ENCODE peak calls at places on chromosomes 11 and 22, in nine cellular contexts. One of them, this sample, is unnamed.

GRCh38 chr22:40247976-40248375 is 70.3 kb downstream of the TNRC6B start:
- DNase-seq in CD8-positive, alpha-beta T cell: peak; percentile 48
- DNase-seq in HEK293T: no peak
- DNase-seq in NCI-H460: no peak
- DNase-seq in cardiac muscle cell: no peak
- DNase-seq in GF-D8: no peak
- DNase-seq in H1: no peak
- DNase-seq in astrocyte of the spinal cord: no peak
- DNase-seq in transverse colon: peak; percentile 28
- DNase-seq in this sample: no peak

GRCh38 chr11:67387518-67387917 is 4.3 kb upstream of the RAD9A start:
- DNase-seq in CD8-positive, alpha-beta T cell: no peak
- DNase-seq in HEK293T: no peak
- DNase-seq in NCI-H460: no peak
- DNase-seq in cardiac muscle cell: no peak
- DNase-seq in GF-D8: no peak
- DNase-seq in H1: no peak
- DNase-seq in astrocyte of the spinal cord: no peak
- DNase-seq in transverse colon: no peak
- DNase-seq in this sample: no peak

GRCh38 chr22:36643033-36643432 is 60.5 kb downstream of the CACNG2 start:
- DNase-seq in CD8-positive, alpha-beta T cell: no peak
- DNase-seq in HEK293T: no peak
- DNase-seq in NCI-H460: no peak
- DNase-seq in cardiac muscle cell: no peak
- DNase-seq in GF-D8: no peak
- DNase-seq in H1: no peak
- DNase-seq in astrocyte of the spinal cord: no peak
- DNase-seq in transverse colon: no peak
- DNase-seq in this sample: no peak

GRCh38 chr11:11119917-11120316 is 233.1 kb downstream of the CSNK2A3 start:
- DNase-seq in CD8-positive, alpha-beta T cell: no peak
- DNase-seq in HEK293T: no peak
- DNase-seq in NCI-H460: no peak
- DNase-seq in cardiac muscle cell: no peak
- DNase-seq in GF-D8: no peak
- DNase-seq in H1: no peak
- DNase-seq in astrocyte of the spinal cord: no peak
- DNase-seq in transverse colon: no peak
- DNase-seq in this sample: no peak

GRCh38 chr11:100445231-100445735 is 241.8 kb upstream of the ARHGAP42 start:
- DNase-seq in CD8-positive, alpha-beta T cell: no peak
- DNase-seq in HEK293T: no peak
- DNase-seq in NCI-H460: no peak
- DNase-seq in cardiac muscle cell: peak; percentile 42
- DNase-seq in GF-D8: no peak
- DNase-seq in H1: no peak
- DNase-seq in astrocyte of the spinal cord: peak; percentile 63
- DNase-seq in transverse colon: no peak
- DNase-seq in this sample: no peak

GRCh38 chr11:86738615-86739014 is 61.7 kb upstream of the PRSS23 start:
- DNase-seq in CD8-positive, alpha-beta T cell: no peak
- DNase-seq in HEK293T: no peak
- DNase-seq in NCI-H460: no peak
- DNase-seq in cardiac muscle cell: no peak
- DNase-seq in GF-D8: no peak
- DNase-seq in H1: no peak
- DNase-seq in astrocyte of the spinal cord: no peak
- DNase-seq in transverse colon: no peak
- DNase-seq in this sample: no peak

GRCh38 chr22:47175151-47175760 is 412.8 kb downstream of the TBC1D22A start:
- DNase-seq in CD8-positive, alpha-beta T cell: no peak
- DNase-seq in HEK293T: no peak
- DNase-seq in NCI-H460: no peak
- DNase-seq in cardiac muscle cell: no peak
- DNase-seq in GF-D8: no peak
- DNase-seq in H1: no peak
- DNase-seq in astrocyte of the spinal cord: no peak
- DNase-seq in transverse colon: peak; percentile 21
- DNase-seq in this sample: no peak

GRCh38 chr11:112421854-112422253 is 161.2 kb upstream of the PLET1 start:
- DNase-seq in CD8-positive, alpha-beta T cell: no peak
- DNase-seq in HEK293T: no peak
- DNase-seq in NCI-H460: no peak
- DNase-seq in cardiac muscle cell: no peak
- DNase-seq in GF-D8: no peak
- DNase-seq in H1: peak; percentile 7
- DNase-seq in astrocyte of the spinal cord: no peak
- DNase-seq in transverse colon: no peak
- DNase-seq in this sample: no peak

GRCh38 chr11:6607190-6607635 is 3.6 kb downstream of the ILK start:
- DNase-seq in CD8-positive, alpha-beta T cell: no peak
- DNase-seq in HEK293T: no peak
- DNase-seq in NCI-H460: no peak
- DNase-seq in cardiac muscle cell: no peak
- DNase-seq in GF-D8: no peak
- DNase-seq in H1: no peak
- DNase-seq in astrocyte of the spinal cord: no peak
- DNase-seq in transverse colon: no peak
- DNase-seq in this sample: no peak

GRCh38 chr11:116980136-116980793 is 118.0 kb downstream of the SIK3 start:
- DNase-seq in CD8-positive, alpha-beta T cell: no peak
- DNase-seq in HEK293T: no peak
- DNase-seq in NCI-H460: no peak
- DNase-seq in cardiac muscle cell: no peak
- DNase-seq in GF-D8: no peak
- DNase-seq in H1: no peak
- DNase-seq in astrocyte of the spinal cord: no peak
- DNase-seq in transverse colon: no peak
- DNase-seq in this sample: no peak

GRCh38 chr11:128926437-128927107 is 16.1 kb downstream of the TP53AIP1 start:
- DNase-seq in CD8-positive, alpha-beta T cell: no peak
- DNase-seq in HEK293T: no peak
- DNase-seq in NCI-H460: no peak
- DNase-seq in cardiac muscle cell: no peak
- DNase-seq in GF-D8: no peak
- DNase-seq in H1: no peak
- DNase-seq in astrocyte of the spinal cord: no peak
- DNase-seq in transverse colon: no peak
- DNase-seq in this sample: no peak

GRCh38 chr11:78161937-78162336 is 22.5 kb upstream of the ALG8 start:
- DNase-seq in CD8-positive, alpha-beta T cell: no peak
- DNase-seq in HEK293T: no peak
- DNase-seq in NCI-H460: no peak
- DNase-seq in cardiac muscle cell: no peak
- DNase-seq in GF-D8: no peak
- DNase-seq in H1: no peak
- DNase-seq in astrocyte of the spinal cord: no peak
- DNase-seq in transverse colon: peak; percentile 40
- DNase-seq in this sample: no peak

GRCh38 chr11:2428322-2428795 is 16.0 kb downstream of the TRPM5 start:
- DNase-seq in CD8-positive, alpha-beta T cell: peak; percentile 75
- DNase-seq in HEK293T: peak; percentile 68
- DNase-seq in NCI-H460: peak; percentile 38
- DNase-seq in cardiac muscle cell: peak; percentile 73
- DNase-seq in GF-D8: no peak
- DNase-seq in H1: no peak
- DNase-seq in astrocyte of the spinal cord: peak; percentile 5
- DNase-seq in transverse colon: peak; percentile 88
- DNase-seq in this sample: peak; percentile 27

GRCh38 chr22:40444483-40444787 is 74.0 kb downstream of the SGSM3 start:
- DNase-seq in CD8-positive, alpha-beta T cell: no peak
- DNase-seq in HEK293T: no peak
- DNase-seq in NCI-H460: no peak
- DNase-seq in cardiac muscle cell: no peak
- DNase-seq in GF-D8: no peak
- DNase-seq in H1: no peak
- DNase-seq in astrocyte of the spinal cord: no peak
- DNase-seq in transverse colon: no peak
- DNase-seq in this sample: no peak

GRCh38 chr22:40982482-40983385 is 31.6 kb downstream of the RBX1 start:
- DNase-seq in CD8-positive, alpha-beta T cell: no peak
- DNase-seq in HEK293T: no peak
- DNase-seq in NCI-H460: no peak
- DNase-seq in cardiac muscle cell: peak; percentile 68
- DNase-seq in GF-D8: no peak
- DNase-seq in H1: no peak
- DNase-seq in astrocyte of the spinal cord: no peak
- DNase-seq in transverse colon: no peak
- DNase-seq in this sample: no peak

GRCh38 chr11:5258543-5259262 is 4.1 kb upstream of the HBG2 start:
- DNase-seq in CD8-positive, alpha-beta T cell: no peak
- DNase-seq in HEK293T: no peak
- DNase-seq in NCI-H460: no peak
- DNase-seq in cardiac muscle cell: no peak
- DNase-seq in GF-D8: no peak
- DNase-seq in H1: no peak
- DNase-seq in astrocyte of the spinal cord: no peak
- DNase-seq in transverse colon: no peak
- DNase-seq in this sample: no peak

GRCh38 chr11:110505514-110506284 is 76.0 kb downstream of the FDX1 start:
- DNase-seq in CD8-positive, alpha-beta T cell: no peak
- DNase-seq in HEK293T: no peak
- DNase-seq in NCI-H460: no peak
- DNase-seq in cardiac muscle cell: no peak
- DNase-seq in GF-D8: no peak
- DNase-seq in H1: no peak
- DNase-seq in astrocyte of the spinal cord: no peak
- DNase-seq in transverse colon: no peak
- DNase-seq in this sample: no peak

GRCh38 chr22:47604563-47604962 is 842.1 kb downstream of the TBC1D22A start:
- DNase-seq in CD8-positive, alpha-beta T cell: no peak
- DNase-seq in HEK293T: no peak
- DNase-seq in NCI-H460: no peak
- DNase-seq in cardiac muscle cell: no peak
- DNase-seq in GF-D8: no peak
- DNase-seq in H1: no peak
- DNase-seq in astrocyte of the spinal cord: no peak
- DNase-seq in transverse colon: no peak
- DNase-seq in this sample: no peak

GRCh38 chr11:1453611-1454386 is 32.8 kb downstream of the MOB2 start:
- DNase-seq in CD8-positive, alpha-beta T cell: no peak
- DNase-seq in HEK293T: no peak
- DNase-seq in NCI-H460: no peak
- DNase-seq in cardiac muscle cell: peak; percentile 64
- DNase-seq in GF-D8: no peak
- DNase-seq in H1: peak; percentile 17
- DNase-seq in astrocyte of the spinal cord: no peak
- DNase-seq in transverse colon: peak; percentile 66
- DNase-seq in this sample: no peak

GRCh38 chr22:47817380-47817779 is 1054.9 kb downstream of the TBC1D22A start:
- DNase-seq in CD8-positive, alpha-beta T cell: no peak
- DNase-seq in HEK293T: no peak
- DNase-seq in NCI-H460: no peak
- DNase-seq in cardiac muscle cell: no peak
- DNase-seq in GF-D8: no peak
- DNase-seq in H1: no peak
- DNase-seq in astrocyte of the spinal cord: no peak
- DNase-seq in transverse colon: no peak
- DNase-seq in this sample: no peak

GRCh38 chr11:129247129-129247528 is 55.0 kb upstream of the ARHGAP32 start:
- DNase-seq in CD8-positive, alpha-beta T cell: no peak
- DNase-seq in HEK293T: no peak
- DNase-seq in NCI-H460: no peak
- DNase-seq in cardiac muscle cell: no peak
- DNase-seq in GF-D8: peak; percentile 79
- DNase-seq in H1: no peak
- DNase-seq in astrocyte of the spinal cord: no peak
- DNase-seq in transverse colon: no peak
- DNase-seq in this sample: no peak

GRCh38 chr11:91164452-91164822 is 941.6 kb upstream of the CHORDC1 start:
- DNase-seq in CD8-positive, alpha-beta T cell: no peak
- DNase-seq in HEK293T: no peak
- DNase-seq in NCI-H460: no peak
- DNase-seq in cardiac muscle cell: no peak
- DNase-seq in GF-D8: no peak
- DNase-seq in H1: no peak
- DNase-seq in astrocyte of the spinal cord: peak; percentile 28
- DNase-seq in transverse colon: no peak
- DNase-seq in this sample: no peak

GRCh38 chr22:25069758-25070461 is 117.4 kb downstream of the KIAA1671 start:
- DNase-seq in CD8-positive, alpha-beta T cell: no peak
- DNase-seq in HEK293T: no peak
- DNase-seq in NCI-H460: no peak
- DNase-seq in cardiac muscle cell: peak; percentile 46
- DNase-seq in GF-D8: no peak
- DNase-seq in H1: no peak
- DNase-seq in astrocyte of the spinal cord: no peak
- DNase-seq in transverse colon: no peak
- DNase-seq in this sample: no peak

GRCh38 chr11:2929511-2929879 is 275 bp upstream of the PHLDA2 start:
- DNase-seq in CD8-positive, alpha-beta T cell: no peak
- DNase-seq in HEK293T: no peak
- DNase-seq in NCI-H460: peak; percentile 54
- DNase-seq in cardiac muscle cell: no peak
- DNase-seq in GF-D8: no peak
- DNase-seq in H1: no peak
- DNase-seq in astrocyte of the spinal cord: peak; percentile 83
- DNase-seq in transverse colon: peak; percentile 88
- DNase-seq in this sample: no peak

GRCh38 chr11:7667460-7667859 is 5.8 kb downstream of the CYB5R2 start:
- DNase-seq in CD8-positive, alpha-beta T cell: no peak
- DNase-seq in HEK293T: no peak
- DNase-seq in NCI-H460: no peak
- DNase-seq in cardiac muscle cell: no peak
- DNase-seq in GF-D8: no peak
- DNase-seq in H1: no peak
- DNase-seq in astrocyte of the spinal cord: peak; percentile 35
- DNase-seq in transverse colon: no peak
- DNase-seq in this sample: no peak

GRCh38 chr11:31120428-31120827 is 249.1 kb downstream of the DCDC1 start:
- DNase-seq in CD8-positive, alpha-beta T cell: no peak
- DNase-seq in HEK293T: no peak
- DNase-seq in NCI-H460: no peak
- DNase-seq in cardiac muscle cell: no peak
- DNase-seq in GF-D8: no peak
- DNase-seq in H1: no peak
- DNase-seq in astrocyte of the spinal cord: no peak
- DNase-seq in transverse colon: no peak
- DNase-seq in this sample: no peak

GRCh38 chr11:77517226-77517625 is 43.3 kb upstream of the PAK1 start:
- DNase-seq in CD8-positive, alpha-beta T cell: no peak
- DNase-seq in HEK293T: no peak
- DNase-seq in NCI-H460: no peak
- DNase-seq in cardiac muscle cell: no peak
- DNase-seq in GF-D8: no peak
- DNase-seq in H1: no peak
- DNase-seq in astrocyte of the spinal cord: peak; percentile 20
- DNase-seq in transverse colon: no peak
- DNase-seq in this sample: no peak

GRCh38 chr11:1538153-1538552 is 33.9 kb downstream of the DUSP8 start:
- DNase-seq in CD8-positive, alpha-beta T cell: no peak
- DNase-seq in HEK293T: no peak
- DNase-seq in NCI-H460: no peak
- DNase-seq in cardiac muscle cell: no peak
- DNase-seq in GF-D8: no peak
- DNase-seq in H1: no peak
- DNase-seq in astrocyte of the spinal cord: no peak
- DNase-seq in transverse colon: no peak
- DNase-seq in this sample: no peak

GRCh38 chr11:117921456-117921855 is 7.7 kb downstream of the TMPRSS13 start:
- DNase-seq in CD8-positive, alpha-beta T cell: no peak
- DNase-seq in HEK293T: no peak
- DNase-seq in NCI-H460: no peak
- DNase-seq in cardiac muscle cell: no peak
- DNase-seq in GF-D8: no peak
- DNase-seq in H1: no peak
- DNase-seq in astrocyte of the spinal cord: no peak
- DNase-seq in transverse colon: no peak
- DNase-seq in this sample: no peak

GRCh38 chr11:57932105-57932504 is 91.6 kb upstream of the OR9Q1 start:
- DNase-seq in CD8-positive, alpha-beta T cell: no peak
- DNase-seq in HEK293T: no peak
- DNase-seq in NCI-H460: no peak
- DNase-seq in cardiac muscle cell: no peak
- DNase-seq in GF-D8: no peak
- DNase-seq in H1: no peak
- DNase-seq in astrocyte of the spinal cord: no peak
- DNase-seq in transverse colon: no peak
- DNase-seq in this sample: no peak

GRCh38 chr22:18012528-18012927 is 11.8 kb downstream of the MICAL3 start:
- DNase-seq in CD8-positive, alpha-beta T cell: no peak
- DNase-seq in HEK293T: no peak
- DNase-seq in NCI-H460: no peak
- DNase-seq in cardiac muscle cell: no peak
- DNase-seq in GF-D8: no peak
- DNase-seq in H1: no peak
- DNase-seq in astrocyte of the spinal cord: no peak
- DNase-seq in transverse colon: no peak
- DNase-seq in this sample: no peak

This sample was measured in C1 segment of cervical spinal cord.